ENCODE peak calls at places on chromosomes 13 and 19, in ten cellular contexts. G is GM12865, T is glutamatergic neuron, M is fibroblast of lung, B is body of pancreas, E is stomach, J is thoracic aorta, O is cardiac fibroblast, H is AG10803, L is astrocyte. Z is an unnamed sample.

GRCh38 chr13:33183431-33184130 is 102.0 kb downstream of the STARD13 start:
- DNase-seq in G (no peak), T (no peak), M (peak), B (no peak), E (no peak), J (no peak), O (peak), H (peak), L (peak), Z (no peak)

GRCh38 chr13:30710442-30710841 is 24.9 kb upstream of the ALOX5AP start:
- DNase-seq in G (no peak), T (no peak), M (no peak), B (no peak), E (no peak), J (no peak), O (no peak), H (no peak), L (no peak), Z (no peak)

GRCh38 chr13:114089751-114090400 is 42.5 kb downstream of the RASA3 start:
- DNase-seq in G (no peak), T (no peak), M (no peak), B (peak), E (no peak), J (no peak), O (no peak), H (no peak), L (no peak), Z (no peak)

GRCh38 chr19:43432866-43433673 is 18.4 kb downstream of the TEX101 start:
- DNase-seq in G (peak), T (peak), M (peak), B (peak), E (peak), J (no peak), O (peak), H (peak), L (peak), Z (peak)

GRCh38 chr19:16655727-16656126 is 4.2 kb downstream of the SMIM7 start:
- DNase-seq in G (no peak), T (no peak), M (no peak), B (no peak), E (no peak), J (no peak), O (no peak), H (no peak), L (no peak), Z (no peak)

GRCh38 chr19:38385804-38386257 is 2.0 kb downstream of the GGN start:
- DNase-seq in G (no peak), T (peak), M (no peak), B (no peak), E (no peak), J (no peak), O (no peak), H (no peak), L (no peak), Z (no peak)

GRCh38 chr13:98575009-98575866 is 1.7 kb downstream of the STK24 start:
- DNase-seq in G (no peak), T (no peak), M (peak), B (no peak), E (no peak), J (no peak), O (peak), H (peak), L (peak), Z (no peak)

GRCh38 chr13:33999830-34000605 is 182.1 kb downstream of the RFC3 start:
- DNase-seq in G (no peak), T (no peak), M (peak), B (no peak), E (no peak), J (no peak), O (no peak), H (no peak), L (peak), Z (no peak)

GRCh38 chr19:6218497-6219146 is 61.2 kb downstream of the MLLT1 start:
- DNase-seq in G (peak), T (peak), M (peak), B (peak), E (peak), J (peak), O (peak), H (peak), L (peak), Z (peak)

GRCh38 chr13:51912091-51912490 is 50.3 kb downstream of the CCDC70 start:
- DNase-seq in G (no peak), T (no peak), M (peak), B (peak), E (peak), J (no peak), O (no peak), H (no peak), L (peak), Z (no peak)

GRCh38 chr19:17719730-17720486 is 628 bp downstream of the MAP1S start:
- DNase-seq in G (peak), T (peak), M (no peak), B (peak), E (peak), J (no peak), O (no peak), H (no peak), L (no peak), Z (no peak)

GRCh38 chr19:18264428-18264827 is 9.8 kb downstream of the IQCN start:
- DNase-seq in G (no peak), T (no peak), M (no peak), B (no peak), E (no peak), J (no peak), O (no peak), H (no peak), L (no peak), Z (no peak)

GRCh38 chr19:40806385-40807146 is 7.6 kb downstream of the EGLN2 start:
- DNase-seq in G (peak), T (peak), M (peak), B (peak), E (peak), J (peak), O (peak), H (peak), L (peak), Z (peak)

GRCh38 chr13:30580852-30581502 is 36.7 kb upstream of the USPL1 start:
- DNase-seq in G (no peak), T (no peak), M (no peak), B (peak), E (no peak), J (no peak), O (no peak), H (no peak), L (no peak), Z (no peak)

GRCh38 chr13:113922412-113923118 is 51.3 kb downstream of the C13orf46 start:
- DNase-seq in G (no peak), T (no peak), M (no peak), B (no peak), E (peak), J (peak), O (no peak), H (peak), L (no peak), Z (no peak)

GRCh38 chr19:56955637-56956216 is 115.2 kb upstream of the PEG3 start:
- DNase-seq in G (no peak), T (no peak), M (no peak), B (no peak), E (no peak), J (no peak), O (no peak), H (no peak), L (no peak), Z (no peak)

GRCh38 chr19:632228-633067 is 889 bp downstream of the POLRMT start:
- DNase-seq in G (peak), T (peak), M (peak), B (no peak), E (no peak), J (no peak), O (peak), H (peak), L (peak), Z (peak)

GRCh38 chr13:33934343-33934742 is 116.4 kb downstream of the RFC3 start:
- DNase-seq in G (no peak), T (no peak), M (no peak), B (no peak), E (no peak), J (no peak), O (no peak), H (no peak), L (no peak), Z (no peak)

GRCh38 chr13:98476106-98476505 is 100.8 kb downstream of the STK24 start:
- DNase-seq in G (peak), T (no peak), M (no peak), B (peak), E (no peak), J (no peak), O (peak), H (no peak), L (no peak), Z (no peak)

GRCh38 chr13:50677687-50678463 is 165.6 kb downstream of the DLEU7 start:
- DNase-seq in G (no peak), T (no peak), M (peak), B (no peak), E (no peak), J (no peak), O (peak), H (peak), L (peak), Z (no peak)

GRCh38 chr13:47897411-47898050 is 103.5 kb downstream of the SUCLA2 start:
- DNase-seq in G (no peak), T (no peak), M (peak), B (no peak), E (no peak), J (no peak), O (peak), H (peak), L (peak), Z (no peak)

GRCh38 chr19:12194827-12195500 is 32.1 kb downstream of the ZNF136 start:
- DNase-seq in G (no peak), T (peak), M (peak), B (peak), E (peak), J (peak), O (peak), H (peak), L (peak), Z (peak)

GRCh38 chr13:96338030-96338429 is 248.1 kb downstream of the HS6ST3 start:
- DNase-seq in G (peak), T (no peak), M (no peak), B (no peak), E (no peak), J (no peak), O (peak), H (no peak), L (no peak), Z (no peak)

GRCh38 chr19:15869109-15869555 is 28.7 kb downstream of the CYP4F2 start:
- DNase-seq in G (peak), T (peak), M (peak), B (peak), E (peak), J (no peak), O (peak), H (peak), L (no peak), Z (no peak)

GRCh38 chr13:95573226-95573625 is 20.7 kb downstream of the CLDN10 start:
- DNase-seq in G (no peak), T (no peak), M (peak), B (peak), E (no peak), J (no peak), O (peak), H (peak), L (no peak), Z (no peak)

GRCh38 chr13:99847318-99847750 is 124.2 kb downstream of the ZIC5 start:
- DNase-seq in G (no peak), T (no peak), M (no peak), B (no peak), E (no peak), J (no peak), O (no peak), H (no peak), L (no peak), Z (no peak)

GRCh38 chr19:55482128-55482961 is 2.6 kb upstream of the NAT14 start:
- DNase-seq in G (no peak), T (no peak), M (no peak), B (no peak), E (no peak), J (no peak), O (no peak), H (no peak), L (no peak), Z (no peak)

GRCh38 chr13:33150146-33150545 is 133.9 kb downstream of the KL start:
- DNase-seq in G (peak), T (no peak), M (peak), B (no peak), E (no peak), J (no peak), O (peak), H (no peak), L (no peak), Z (no peak)

GRCh38 chr13:49062297-49062896 is 86.7 kb downstream of the FNDC3A start:
- DNase-seq in G (no peak), T (no peak), M (peak), B (no peak), E (no peak), J (no peak), O (no peak), H (no peak), L (no peak), Z (no peak)

GRCh38 chr19:4764290-4764660 is 27.3 kb upstream of the FEM1A start:
- DNase-seq in G (no peak), T (no peak), M (no peak), B (no peak), E (no peak), J (no peak), O (no peak), H (no peak), L (no peak), Z (no peak)

GRCh38 chr19:7492142-7493055 is 3.6 kb upstream of the PEX11G start:
- DNase-seq in G (no peak), T (no peak), M (no peak), B (no peak), E (no peak), J (no peak), O (peak), H (peak), L (no peak), Z (no peak)

GRCh38 chr19:19280561-19280960 is 7.5 kb upstream of the TM6SF2 start:
- DNase-seq in G (no peak), T (no peak), M (peak), B (no peak), E (no peak), J (no peak), O (peak), H (peak), L (no peak), Z (no peak)

GRCh38 chr19:1407662-1408299 is 395 bp downstream of the DAZAP1 start:
- DNase-seq in G (no peak), T (no peak), M (no peak), B (no peak), E (no peak), J (no peak), O (no peak), H (no peak), L (no peak), Z (no peak)

GRCh38 chr19:39265321-39265916 is 2.8 kb upstream of the IFNL2 start:
- DNase-seq in G (no peak), T (peak), M (no peak), B (no peak), E (no peak), J (no peak), O (no peak), H (no peak), L (no peak), Z (no peak)

GRCh38 chr13:28533049-28533436 is 38.1 kb upstream of the FLT1 start:
- DNase-seq in G (no peak), T (no peak), M (no peak), B (no peak), E (no peak), J (no peak), O (no peak), H (no peak), L (no peak), Z (no peak)

GRCh38 chr19:10855879-10856522 is 7.8 kb downstream of the C19orf38 start:
- DNase-seq in G (peak), T (no peak), M (no peak), B (peak), E (no peak), J (no peak), O (peak), H (no peak), L (no peak), Z (no peak)
- TF ChIP-seq CTCF in G (peak), T (peak), M (peak), B (peak), E (no peak), J (peak), O (peak), H (peak), L (peak), Z (peak)

GRCh38 chr19:35935911-35936737 is at the start of gene LRFN3:
- DNase-seq in G (peak), T (peak), M (peak), B (peak), E (peak), J (no peak), O (peak), H (peak), L (peak), Z (peak)
- TF ChIP-seq CTCF in G (no peak), T (no peak), M (no peak), B (no peak), E (no peak), J (no peak), O (no peak), H (no peak), L (no peak), Z (no peak)

GRCh38 chr13:108834193-108834592 is 204.8 kb downstream of the MYO16 start:
- DNase-seq in G (no peak), T (no peak), M (no peak), B (no peak), E (no peak), J (no peak), O (no peak), H (no peak), L (no peak), Z (no peak)

GRCh38 chr13:108830916-108831315 is 201.5 kb downstream of the MYO16 start:
- DNase-seq in G (no peak), T (no peak), M (no peak), B (no peak), E (no peak), J (no peak), O (no peak), H (no peak), L (no peak), Z (no peak)

DNA sequence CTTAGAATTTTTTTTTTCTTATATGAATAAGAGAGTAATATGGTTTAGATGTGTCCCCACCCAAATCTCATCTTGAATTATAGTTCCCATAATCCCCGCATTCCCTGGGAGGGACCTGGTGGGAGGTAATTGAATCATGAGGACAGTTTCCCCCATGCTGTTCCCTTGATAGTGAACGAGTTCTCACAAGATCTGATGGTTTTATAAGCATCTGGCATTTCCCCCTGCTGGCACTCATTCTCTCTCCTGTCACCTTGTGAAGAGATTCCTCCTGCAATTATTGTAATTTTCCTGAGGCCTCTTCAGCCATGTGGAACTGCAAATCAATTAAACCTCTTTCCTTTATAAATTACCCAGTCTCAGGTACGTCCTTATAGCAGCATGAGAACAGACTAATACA is 205.7 kb downstream of the MYO16 start:
- DNase-seq in G (no peak), T (no peak), M (no peak), B (no peak), E (no peak), J (no peak), O (no peak), H (no peak), L (no peak), Z (no peak)
- TF ChIP-seq CTCF in G (no peak), T (no peak), M (no peak), B (no peak), E (no peak), J (no peak), O (no peak), H (no peak), L (no peak), Z (no peak)

GRCh38 chr19:54481326-54481930 is 8.3 kb upstream of the CDC42EP5 start:
- DNase-seq in G (peak), T (peak), M (no peak), B (peak), E (no peak), J (no peak), O (peak), H (peak), L (no peak), Z (peak)
- TF ChIP-seq CTCF in G (peak), T (peak), M (peak), B (peak), E (no peak), J (peak), O (peak), H (peak), L (peak), Z (peak)

GRCh38 chr19:2686347-2686746 is 16.1 kb downstream of the GNG7 start:
- DNase-seq in G (no peak), T (no peak), M (no peak), B (no peak), E (no peak), J (no peak), O (no peak), H (no peak), L (no peak), Z (no peak)
- TF ChIP-seq CTCF in G (no peak), T (no peak), M (no peak), B (no peak), E (no peak), J (no peak), O (no peak), H (no peak), L (no peak), Z (no peak)

DNA sequence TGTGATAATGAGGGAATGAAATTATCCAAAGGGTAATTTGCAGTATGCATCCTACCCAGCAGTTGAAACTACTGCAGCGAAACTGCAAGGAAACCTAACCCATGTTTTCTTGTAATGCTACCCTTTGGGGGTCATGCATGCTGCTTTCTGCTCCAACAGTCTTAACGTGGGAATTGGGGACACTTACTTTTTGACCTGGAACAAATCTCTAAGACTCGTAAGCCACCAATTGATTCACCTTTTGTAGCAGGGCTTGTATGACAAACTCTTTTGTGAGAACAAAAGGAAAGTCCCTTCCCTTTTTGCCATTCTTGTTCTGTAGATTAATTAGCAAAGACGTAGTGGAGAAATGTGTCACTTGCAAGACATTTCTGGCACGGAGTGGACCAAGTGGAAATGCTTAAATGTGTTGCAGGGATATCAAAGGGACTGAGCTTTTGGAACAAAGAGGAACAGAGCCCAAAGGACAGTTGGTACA is 27.4 kb downstream of the LRCH1 start:
- DNase-seq in G (peak), T (no peak), M (no peak), B (no peak), E (no peak), J (no peak), O (no peak), H (no peak), L (no peak), Z (no peak)
- TF ChIP-seq CTCF in G (no peak), T (no peak), M (no peak), B (no peak), E (no peak), J (no peak), O (no peak), H (no peak), L (no peak), Z (no peak)

GRCh38 chr13:112575680-112576079 is 12.3 kb downstream of the TUBGCP3 start:
- DNase-seq in G (no peak), T (no peak), M (peak), B (peak), E (no peak), J (no peak), O (no peak), H (peak), L (peak), Z (no peak)
- TF ChIP-seq CTCF in G (no peak), T (no peak), M (no peak), B (no peak), E (no peak), J (no peak), O (no peak), H (peak), L (no peak), Z (no peak)

GRCh38 chr13:68927387-68928026 is 1180.1 kb upstream of the ATXN8OS start:
- DNase-seq in G (peak), T (peak), M (peak), B (peak), E (no peak), J (no peak), O (no peak), H (no peak), L (peak), Z (no peak)
- TF ChIP-seq CTCF in G (peak), T (peak), M (no peak), B (peak), E (peak), J (no peak), O (no peak), H (no peak), L (peak), Z (no peak)

DNA sequence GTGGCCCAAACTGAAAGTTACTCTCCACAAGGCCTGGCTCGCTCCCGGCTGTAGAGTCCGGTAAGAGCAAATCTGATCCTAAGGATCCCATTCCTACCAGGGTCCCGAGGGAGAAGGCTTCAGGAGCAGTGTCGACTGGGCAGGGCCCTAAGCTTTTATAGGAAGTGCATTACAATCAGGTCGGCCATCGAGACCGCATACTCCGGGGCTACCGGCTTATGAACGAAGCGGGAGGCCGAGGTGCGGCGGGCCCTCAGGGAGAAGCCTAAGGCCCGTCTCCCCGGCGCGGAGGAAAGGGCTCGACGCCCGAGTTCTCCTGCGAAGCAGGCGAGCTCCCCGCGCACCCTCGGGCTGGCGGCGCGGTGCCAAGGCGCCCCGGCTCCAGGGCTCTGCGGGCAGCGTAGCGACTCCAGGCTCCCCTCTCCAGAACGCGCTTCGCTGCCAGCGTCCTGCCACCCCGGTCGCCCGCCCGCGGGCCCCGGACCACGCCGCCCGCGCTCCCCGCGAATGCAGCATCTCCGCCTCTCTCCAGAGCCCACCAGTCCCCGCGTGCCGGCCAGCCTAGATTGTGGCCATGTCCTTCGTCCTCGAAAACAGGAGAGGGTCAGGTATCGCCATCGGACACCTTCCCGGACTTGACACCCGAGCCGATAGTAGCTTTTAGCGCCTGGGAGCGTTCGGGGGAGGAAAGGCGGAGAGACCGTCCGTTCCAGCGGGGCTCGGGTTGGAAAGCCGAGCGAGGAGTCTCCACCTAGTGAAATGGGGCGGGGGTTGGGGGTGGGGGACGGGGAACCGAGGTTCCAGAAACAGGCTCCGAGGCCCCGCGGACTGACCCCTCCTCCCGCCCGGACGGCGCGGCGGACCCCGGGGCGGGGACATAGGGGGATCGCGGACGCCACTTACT is 1.3 kb downstream of the EFNB2 start:
- DNase-seq in G (peak), T (peak), M (peak), B (peak), E (peak), J (no peak), O (peak), H (peak), L (peak), Z (peak)
- TF ChIP-seq CTCF in G (no peak), T (no peak), M (no peak), B (no peak), E (no peak), J (no peak), O (peak), H (no peak), L (no peak), Z (no peak)

Z was measured in GM06990.